ENCODE peak calls at places on chromosome 17, in ten cellular contexts. One of them, this sample, is unnamed.

GRCh38 chr17:34582185-34582900 is 3.0 kb downstream of the TMEM132E start:
- DNase-seq in neural crest cell: no peak
- DNase-seq in BJ: no peak
- DNase-seq in WERI-Rb-1: no peak
- DNase-seq in MCF 10A: no peak
- DNase-seq in mucosa of descending colon: no peak
- DNase-seq in A549: no peak
- DNase-seq in cardiac fibroblast: no peak
- DNase-seq in sigmoid colon: no peak
- DNase-seq in heart right ventricle: no peak
- DNase-seq in this sample: no peak

GRCh38 chr17:28133562-28133970 is 91.1 kb downstream of the NLK start:
- DNase-seq in neural crest cell: no peak
- DNase-seq in BJ: peak
- DNase-seq in WERI-Rb-1: no peak
- DNase-seq in MCF 10A: peak
- DNase-seq in mucosa of descending colon: no peak
- DNase-seq in A549: no peak
- DNase-seq in cardiac fibroblast: peak
- DNase-seq in sigmoid colon: no peak
- DNase-seq in heart right ventricle: no peak
- DNase-seq in this sample: no peak

GRCh38 chr17:72634621-72635020 is 457.9 kb downstream of the SLC39A11 start:
- DNase-seq in neural crest cell: no peak
- DNase-seq in BJ: no peak
- DNase-seq in WERI-Rb-1: no peak
- DNase-seq in MCF 10A: peak
- DNase-seq in mucosa of descending colon: peak
- DNase-seq in A549: no peak
- DNase-seq in cardiac fibroblast: no peak
- DNase-seq in sigmoid colon: no peak
- DNase-seq in heart right ventricle: no peak
- DNase-seq in this sample: peak

GRCh38 chr17:73255671-73256181 is 6.0 kb downstream of the CPSF4L start:
- DNase-seq in neural crest cell: peak
- DNase-seq in BJ: no peak
- DNase-seq in WERI-Rb-1: peak
- DNase-seq in MCF 10A: peak
- DNase-seq in mucosa of descending colon: no peak
- DNase-seq in A549: peak
- DNase-seq in cardiac fibroblast: peak
- DNase-seq in sigmoid colon: no peak
- DNase-seq in heart right ventricle: peak
- DNase-seq in this sample: peak

GRCh38 chr17:7782237-7782636 is 51.8 kb upstream of the KDM6B start:
- DNase-seq in neural crest cell: no peak
- DNase-seq in BJ: peak
- DNase-seq in WERI-Rb-1: no peak
- DNase-seq in MCF 10A: peak
- DNase-seq in mucosa of descending colon: no peak
- DNase-seq in A549: no peak
- DNase-seq in cardiac fibroblast: peak
- DNase-seq in sigmoid colon: no peak
- DNase-seq in heart right ventricle: no peak
- DNase-seq in this sample: no peak

GRCh38 chr17:81591971-81592370 is 39.8 kb upstream of the FAAP100 start:
- DNase-seq in neural crest cell: no peak
- DNase-seq in BJ: no peak
- DNase-seq in WERI-Rb-1: no peak
- DNase-seq in MCF 10A: no peak
- DNase-seq in mucosa of descending colon: no peak
- DNase-seq in A549: no peak
- DNase-seq in cardiac fibroblast: no peak
- DNase-seq in sigmoid colon: no peak
- DNase-seq in heart right ventricle: no peak
- DNase-seq in this sample: no peak

GRCh38 chr17:7769854-7770253 is 52.3 kb downstream of the DNAH2 start:
- DNase-seq in neural crest cell: no peak
- DNase-seq in BJ: no peak
- DNase-seq in WERI-Rb-1: no peak
- DNase-seq in MCF 10A: no peak
- DNase-seq in mucosa of descending colon: no peak
- DNase-seq in A549: no peak
- DNase-seq in cardiac fibroblast: no peak
- DNase-seq in sigmoid colon: no peak
- DNase-seq in heart right ventricle: no peak
- DNase-seq in this sample: no peak

GRCh38 chr17:40209404-40210093 is 9.6 kb upstream of the WIPF2 start:
- DNase-seq in neural crest cell: no peak
- DNase-seq in BJ: peak
- DNase-seq in WERI-Rb-1: no peak
- DNase-seq in MCF 10A: no peak
- DNase-seq in mucosa of descending colon: no peak
- DNase-seq in A549: no peak
- DNase-seq in cardiac fibroblast: peak
- DNase-seq in sigmoid colon: no peak
- DNase-seq in heart right ventricle: no peak
- DNase-seq in this sample: no peak

DNA sequence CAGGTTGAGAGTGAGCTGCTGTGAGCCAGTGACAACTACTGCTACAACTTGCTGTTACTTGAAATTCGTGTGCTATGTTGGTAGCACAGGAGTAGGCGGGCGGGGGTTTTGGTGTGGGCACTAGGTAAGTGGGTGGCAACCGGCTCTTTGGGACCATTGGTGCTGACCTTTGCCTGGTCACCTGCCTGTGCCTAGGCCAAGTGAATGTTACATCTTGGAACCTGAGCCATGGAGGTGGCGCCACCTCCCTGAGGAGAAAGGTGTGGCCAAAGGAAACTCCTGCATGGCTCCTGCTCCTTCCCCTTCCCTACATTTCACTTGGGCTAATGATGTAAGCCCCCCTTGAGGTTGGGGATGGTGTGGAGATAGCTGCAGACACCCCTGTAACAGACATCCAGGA is 25.4 kb upstream of the ARHGAP23 start:
- DNase-seq in neural crest cell: no peak
- DNase-seq in BJ: no peak
- DNase-seq in WERI-Rb-1: no peak
- DNase-seq in MCF 10A: no peak
- DNase-seq in mucosa of descending colon: no peak
- DNase-seq in A549: no peak
- DNase-seq in cardiac fibroblast: no peak
- DNase-seq in sigmoid colon: no peak
- DNase-seq in heart right ventricle: no peak
- DNase-seq in this sample: no peak
- TF ChIP-seq CTCF in neural crest cell: no peak
- TF ChIP-seq CTCF in BJ: peak
- TF ChIP-seq CTCF in WERI-Rb-1: peak
- TF ChIP-seq CTCF in MCF 10A: no peak
- TF ChIP-seq CTCF in mucosa of descending colon: no peak
- TF ChIP-seq CTCF in A549: no peak
- TF ChIP-seq CTCF in cardiac fibroblast: no peak
- TF ChIP-seq CTCF in sigmoid colon: no peak
- TF ChIP-seq CTCF in heart right ventricle: no peak
- TF ChIP-seq CTCF in this sample: peak

DNA sequence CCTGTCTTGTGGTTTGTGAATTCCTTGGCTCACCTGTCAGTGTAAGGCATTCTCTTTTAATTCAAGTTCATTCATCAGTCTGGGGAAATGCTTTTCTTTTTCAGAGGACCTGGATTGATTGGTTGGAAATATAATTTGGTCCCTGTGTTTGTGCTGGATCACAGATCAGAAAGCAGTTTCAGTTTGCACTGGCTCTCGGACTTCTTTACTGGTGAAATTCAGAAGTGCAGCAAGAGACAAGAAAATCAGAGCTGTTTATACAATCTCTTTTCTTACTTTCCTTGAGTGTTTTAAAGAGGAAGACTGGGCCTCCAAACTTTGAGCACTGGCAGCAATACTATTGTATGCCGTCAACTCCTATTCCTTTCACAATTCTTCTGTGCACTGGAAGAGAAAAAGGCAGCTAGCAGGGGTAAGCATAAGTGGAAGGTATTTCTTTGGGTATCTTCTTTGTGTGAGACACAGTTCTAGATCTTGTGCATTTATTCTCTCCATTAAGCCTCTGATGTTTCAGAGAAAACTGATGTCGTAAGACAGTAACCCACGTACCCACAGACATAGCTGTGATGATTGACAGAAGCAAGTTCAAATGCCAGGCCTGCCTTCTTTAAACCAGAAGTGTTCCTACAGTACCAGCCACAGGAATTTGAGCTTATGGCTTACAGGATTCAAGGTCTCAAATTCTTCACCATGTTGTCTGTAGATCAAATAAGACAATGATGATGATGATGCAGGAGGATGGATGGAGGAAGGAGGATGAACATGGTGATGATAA is 161.6 kb upstream of the KCNJ16 start:
- DNase-seq in neural crest cell: no peak
- DNase-seq in BJ: no peak
- DNase-seq in WERI-Rb-1: no peak
- DNase-seq in MCF 10A: no peak
- DNase-seq in mucosa of descending colon: no peak
- DNase-seq in A549: no peak
- DNase-seq in cardiac fibroblast: no peak
- DNase-seq in sigmoid colon: no peak
- DNase-seq in heart right ventricle: no peak
- DNase-seq in this sample: no peak
- TF ChIP-seq CTCF in neural crest cell: no peak
- TF ChIP-seq CTCF in BJ: no peak
- TF ChIP-seq CTCF in WERI-Rb-1: no peak
- TF ChIP-seq CTCF in MCF 10A: no peak
- TF ChIP-seq CTCF in mucosa of descending colon: no peak
- TF ChIP-seq CTCF in A549: no peak
- TF ChIP-seq CTCF in cardiac fibroblast: no peak
- TF ChIP-seq CTCF in sigmoid colon: no peak
- TF ChIP-seq CTCF in heart right ventricle: no peak
- TF ChIP-seq CTCF in this sample: no peak

GRCh38 chr17:55005520-55005919 is 37.0 kb downstream of the STXBP4 start:
- DNase-seq in neural crest cell: no peak
- DNase-seq in BJ: no peak
- DNase-seq in WERI-Rb-1: peak
- DNase-seq in MCF 10A: peak
- DNase-seq in mucosa of descending colon: no peak
- DNase-seq in A549: no peak
- DNase-seq in cardiac fibroblast: peak
- DNase-seq in sigmoid colon: no peak
- DNase-seq in heart right ventricle: no peak
- DNase-seq in this sample: no peak
- TF ChIP-seq CTCF in neural crest cell: peak
- TF ChIP-seq CTCF in BJ: peak
- TF ChIP-seq CTCF in WERI-Rb-1: peak
- TF ChIP-seq CTCF in MCF 10A: peak
- TF ChIP-seq CTCF in mucosa of descending colon: no peak
- TF ChIP-seq CTCF in A549: peak
- TF ChIP-seq CTCF in cardiac fibroblast: peak
- TF ChIP-seq CTCF in sigmoid colon: no peak
- TF ChIP-seq CTCF in heart right ventricle: no peak
- TF ChIP-seq CTCF in this sample: peak

DNA sequence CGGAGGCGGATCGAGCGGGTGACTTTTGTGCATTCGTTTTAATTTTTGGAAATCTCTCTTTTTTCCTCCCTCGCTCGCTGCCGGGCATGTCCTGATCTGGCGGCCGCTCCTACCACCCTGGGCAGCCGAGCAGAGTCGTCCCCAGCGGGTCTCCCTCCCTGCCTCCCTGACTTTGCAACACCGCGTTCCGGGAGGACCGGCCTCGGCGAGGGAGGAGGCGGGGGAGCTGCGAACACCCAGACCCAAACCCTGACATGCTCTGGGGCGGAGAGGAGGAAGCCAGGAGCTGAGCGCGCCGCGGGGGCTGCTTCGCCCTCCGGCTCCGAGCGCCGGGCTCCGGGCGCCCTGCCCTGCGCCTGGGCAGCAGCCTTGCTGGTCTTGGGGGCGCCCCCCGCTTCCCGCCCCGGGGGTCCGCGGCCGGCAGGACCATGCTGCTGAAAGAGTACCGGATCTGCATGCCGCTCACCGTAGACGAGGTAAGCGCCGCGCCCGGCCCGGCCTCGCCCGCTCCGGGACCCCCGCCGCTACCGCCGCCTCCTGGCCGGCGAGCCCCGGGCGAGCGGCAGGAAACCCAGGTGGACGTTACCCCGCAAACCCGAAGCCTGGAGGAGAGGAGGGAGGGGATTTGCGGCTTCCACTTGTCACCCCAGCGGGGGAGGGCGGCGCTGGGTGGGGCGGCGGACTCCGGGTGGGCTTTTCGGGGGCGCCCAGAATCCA is 804 bp downstream of the PITPNC1 start:
- DNase-seq in neural crest cell: peak
- DNase-seq in BJ: no peak
- DNase-seq in WERI-Rb-1: peak
- DNase-seq in MCF 10A: peak
- DNase-seq in mucosa of descending colon: peak
- DNase-seq in A549: peak
- DNase-seq in cardiac fibroblast: peak
- DNase-seq in sigmoid colon: peak
- DNase-seq in heart right ventricle: peak
- DNase-seq in this sample: peak
- TF ChIP-seq CTCF in neural crest cell: peak
- TF ChIP-seq CTCF in BJ: peak
- TF ChIP-seq CTCF in WERI-Rb-1: peak
- TF ChIP-seq CTCF in MCF 10A: peak
- TF ChIP-seq CTCF in mucosa of descending colon: no peak
- TF ChIP-seq CTCF in A549: peak
- TF ChIP-seq CTCF in cardiac fibroblast: peak
- TF ChIP-seq CTCF in sigmoid colon: no peak
- TF ChIP-seq CTCF in heart right ventricle: no peak
- TF ChIP-seq CTCF in this sample: no peak

DNA sequence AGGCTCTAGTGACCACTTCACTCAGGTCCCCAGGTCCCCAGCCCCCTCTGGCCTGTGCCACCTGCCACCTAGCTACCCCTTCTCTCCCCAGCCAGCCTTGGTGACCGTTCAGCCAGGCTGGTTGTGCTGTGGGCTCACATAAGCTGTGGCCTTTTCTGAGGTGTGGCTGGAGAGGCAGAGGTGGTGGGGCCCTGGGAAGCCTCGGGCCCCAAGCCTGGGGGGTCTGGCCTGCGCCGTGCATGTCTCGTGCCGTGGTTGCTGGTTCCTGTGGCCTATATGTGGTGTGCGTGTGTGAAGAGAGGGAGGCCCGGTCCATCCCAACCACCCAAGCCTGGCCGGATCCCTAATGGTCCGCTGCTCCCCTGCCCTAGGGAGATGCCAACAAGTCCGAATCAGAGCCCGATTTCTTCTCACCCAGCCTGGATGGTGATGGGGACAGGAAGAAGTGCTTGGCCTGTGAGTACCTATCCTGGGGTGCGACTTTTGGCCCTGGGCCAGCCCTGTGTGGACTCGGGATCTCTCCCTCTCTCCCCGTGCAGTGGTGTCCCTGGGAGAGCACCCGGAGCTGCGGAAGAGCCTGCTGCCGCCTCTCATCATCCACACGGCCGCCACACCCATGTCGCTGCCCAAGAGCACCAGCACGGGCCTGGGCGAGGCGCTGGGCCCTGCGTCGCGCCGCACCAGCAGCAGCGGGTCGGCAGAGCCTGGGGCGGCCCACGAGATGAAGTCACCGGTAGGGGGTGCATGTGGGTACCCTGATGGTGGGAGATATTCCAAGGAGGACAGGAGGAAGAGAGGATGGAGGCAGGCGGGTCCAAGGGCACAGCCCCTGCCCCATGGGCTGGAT is 35.9 kb downstream of the CACNA1G start:
- DNase-seq in neural crest cell: peak
- DNase-seq in BJ: no peak
- DNase-seq in WERI-Rb-1: no peak
- DNase-seq in MCF 10A: no peak
- DNase-seq in mucosa of descending colon: no peak
- DNase-seq in A549: no peak
- DNase-seq in cardiac fibroblast: no peak
- DNase-seq in sigmoid colon: no peak
- DNase-seq in heart right ventricle: no peak
- DNase-seq in this sample: peak
- TF ChIP-seq CTCF in neural crest cell: peak
- TF ChIP-seq CTCF in BJ: peak
- TF ChIP-seq CTCF in WERI-Rb-1: no peak
- TF ChIP-seq CTCF in MCF 10A: no peak
- TF ChIP-seq CTCF in mucosa of descending colon: no peak
- TF ChIP-seq CTCF in A549: no peak
- TF ChIP-seq CTCF in cardiac fibroblast: peak
- TF ChIP-seq CTCF in sigmoid colon: no peak
- TF ChIP-seq CTCF in heart right ventricle: peak
- TF ChIP-seq CTCF in this sample: peak